ENCODE peak calls at places on chromosomes 3 and 15, in seven cellular contexts. One of them, this sample, is unnamed.

GRCh38 chr3:12809435-12809834 is 13.0 kb downstream of the CAND2 start:
- DNase-seq in NCI-H345: no peak
- DNase-seq in HuH-7.5: no peak
- DNase-seq in GM10248: no peak
- DNase-seq in T-helper 17 cell: no peak
- DNase-seq in AG08395: no peak
- DNase-seq in cardiac fibroblast: no peak
- DNase-seq in this sample: no peak

GRCh38 chr3:123638936-123639680 is 54.3 kb upstream of the HACD2 start:
- DNase-seq in T-helper 17 cell: no peak
- DNase-seq in NCI-H345: no peak
- DNase-seq in HuH-7.5: no peak
- DNase-seq in AG08395: no peak
- DNase-seq in GM10248: no peak
- DNase-seq in cardiac fibroblast: no peak
- DNase-seq in this sample: peak

GRCh38 chr15:92954578-92954977 is 54.5 kb downstream of the CHD2 start:
- DNase-seq in AG08395: no peak
- DNase-seq in T-helper 17 cell: no peak
- DNase-seq in NCI-H345: no peak
- DNase-seq in GM10248: no peak
- DNase-seq in HuH-7.5: no peak
- DNase-seq in cardiac fibroblast: peak
- DNase-seq in this sample: no peak

GRCh38 chr3:185992801-185993467 is 55.1 kb upstream of the TRA2B start:
- DNase-seq in AG08395: peak
- DNase-seq in HuH-7.5: no peak
- DNase-seq in T-helper 17 cell: no peak
- DNase-seq in NCI-H345: no peak
- DNase-seq in cardiac fibroblast: peak
- DNase-seq in GM10248: no peak
- DNase-seq in this sample: peak

GRCh38 chr3:46731795-46732194 is 14.1 kb upstream of the PRSS50 start:
- DNase-seq in GM10248: no peak
- DNase-seq in NCI-H345: no peak
- DNase-seq in AG08395: no peak
- DNase-seq in cardiac fibroblast: no peak
- DNase-seq in HuH-7.5: no peak
- DNase-seq in T-helper 17 cell: no peak
- DNase-seq in this sample: no peak

GRCh38 chr3:13253208-13253937 is 166.7 kb downstream of the NUP210 start:
- DNase-seq in HuH-7.5: no peak
- DNase-seq in NCI-H345: no peak
- DNase-seq in cardiac fibroblast: no peak
- DNase-seq in GM10248: no peak
- DNase-seq in AG08395: no peak
- DNase-seq in T-helper 17 cell: no peak
- DNase-seq in this sample: no peak

GRCh38 chr3:195044411-195044810 is 226.5 kb downstream of the XXYLT1 start:
- DNase-seq in GM10248: no peak
- DNase-seq in NCI-H345: no peak
- DNase-seq in T-helper 17 cell: no peak
- DNase-seq in cardiac fibroblast: no peak
- DNase-seq in HuH-7.5: no peak
- DNase-seq in AG08395: no peak
- DNase-seq in this sample: no peak

GRCh38 chr3:8341853-8342252 is 159.8 kb upstream of the LMCD1 start:
- DNase-seq in GM10248: no peak
- DNase-seq in cardiac fibroblast: no peak
- DNase-seq in T-helper 17 cell: no peak
- DNase-seq in AG08395: no peak
- DNase-seq in NCI-H345: no peak
- DNase-seq in HuH-7.5: no peak
- DNase-seq in this sample: no peak

GRCh38 chr3:188720636-188721035 is 451.1 kb upstream of the TPRG1 start:
- DNase-seq in T-helper 17 cell: no peak
- DNase-seq in NCI-H345: no peak
- DNase-seq in HuH-7.5: no peak
- DNase-seq in AG08395: peak
- DNase-seq in GM10248: no peak
- DNase-seq in cardiac fibroblast: peak
- DNase-seq in this sample: no peak

GRCh38 chr3:59040902-59041301 is 8.9 kb downstream of the CFAP20DC start:
- DNase-seq in GM10248: no peak
- DNase-seq in HuH-7.5: no peak
- DNase-seq in cardiac fibroblast: no peak
- DNase-seq in NCI-H345: no peak
- DNase-seq in AG08395: no peak
- DNase-seq in T-helper 17 cell: no peak
- DNase-seq in this sample: no peak

GRCh38 chr3:58164199-58164879 is 46.4 kb downstream of the DNASE1L3 start:
- DNase-seq in HuH-7.5: no peak
- DNase-seq in GM10248: no peak
- DNase-seq in cardiac fibroblast: no peak
- DNase-seq in AG08395: peak
- DNase-seq in T-helper 17 cell: no peak
- DNase-seq in NCI-H345: peak
- DNase-seq in this sample: peak

GRCh38 chr3:65144791-65145355 is 457.1 kb upstream of the ADAMTS9 start:
- DNase-seq in HuH-7.5: no peak
- DNase-seq in AG08395: peak
- DNase-seq in NCI-H345: no peak
- DNase-seq in cardiac fibroblast: peak
- DNase-seq in T-helper 17 cell: no peak
- DNase-seq in GM10248: no peak
- DNase-seq in this sample: no peak

GRCh38 chr15:39291036-39291435 is 289.8 kb upstream of the THBS1 start:
- DNase-seq in T-helper 17 cell: no peak
- DNase-seq in AG08395: no peak
- DNase-seq in GM10248: no peak
- DNase-seq in HuH-7.5: no peak
- DNase-seq in cardiac fibroblast: no peak
- DNase-seq in NCI-H345: no peak
- DNase-seq in this sample: no peak

GRCh38 chr3:139620438-139620837 is 57.3 kb downstream of the NMNAT3 start:
- DNase-seq in AG08395: no peak
- DNase-seq in GM10248: no peak
- DNase-seq in NCI-H345: no peak
- DNase-seq in cardiac fibroblast: no peak
- DNase-seq in HuH-7.5: no peak
- DNase-seq in T-helper 17 cell: no peak
- DNase-seq in this sample: no peak

GRCh38 chr3:126441256-126441880 is 34.3 kb downstream of the ZXDC start:
- DNase-seq in HuH-7.5: no peak
- DNase-seq in AG08395: no peak
- DNase-seq in cardiac fibroblast: no peak
- DNase-seq in GM10248: no peak
- DNase-seq in T-helper 17 cell: no peak
- DNase-seq in NCI-H345: no peak
- DNase-seq in this sample: peak

GRCh38 chr3:98680723-98681122 is 82.4 kb upstream of the ST3GAL6 start:
- DNase-seq in HuH-7.5: no peak
- DNase-seq in GM10248: no peak
- DNase-seq in NCI-H345: no peak
- DNase-seq in T-helper 17 cell: no peak
- DNase-seq in AG08395: no peak
- DNase-seq in cardiac fibroblast: peak
- DNase-seq in this sample: no peak

GRCh38 chr3:193822492-193823220 is 229.6 kb downstream of the OPA1 start:
- DNase-seq in cardiac fibroblast: no peak
- DNase-seq in NCI-H345: no peak
- DNase-seq in AG08395: no peak
- DNase-seq in GM10248: no peak
- DNase-seq in HuH-7.5: no peak
- DNase-seq in T-helper 17 cell: no peak
- DNase-seq in this sample: no peak

GRCh38 chr15:74580538-74581350 is 34.9 kb upstream of the CLK3 start:
- DNase-seq in NCI-H345: no peak
- DNase-seq in AG08395: no peak
- DNase-seq in GM10248: no peak
- DNase-seq in cardiac fibroblast: no peak
- DNase-seq in T-helper 17 cell: no peak
- DNase-seq in HuH-7.5: no peak
- DNase-seq in this sample: no peak

GRCh38 chr3:156417733-156418132 is 137.2 kb downstream of the SSR3 start:
- DNase-seq in NCI-H345: no peak
- DNase-seq in cardiac fibroblast: no peak
- DNase-seq in AG08395: no peak
- DNase-seq in T-helper 17 cell: no peak
- DNase-seq in GM10248: no peak
- DNase-seq in HuH-7.5: no peak
- DNase-seq in this sample: no peak

GRCh38 chr3:101898752-101899169 is 49.4 kb downstream of the NFKBIZ start:
- DNase-seq in NCI-H345: no peak
- DNase-seq in AG08395: no peak
- DNase-seq in T-helper 17 cell: no peak
- DNase-seq in cardiac fibroblast: no peak
- DNase-seq in HuH-7.5: no peak
- DNase-seq in GM10248: peak
- DNase-seq in this sample: no peak

This sample was measured in testis.